ENCODE peak calls at places on chromosomes 2 and 18, in nine cellular contexts. One of them, this sample, is unnamed.

GRCh38 chr2:84486436-84487115 is 27.5 kb upstream of the SUCLG1 start:
- DNase-seq in A549: no peak
- DNase-seq in NCI-H1694 treated with DMSO at 0.1 percent for 48 hours: peak
- DNase-seq in H54: no peak
- DNase-seq in H7: no peak
- DNase-seq in stimulated activated CD4-positive, alpha-beta T cell treated with anti-CD3 and anti-CD28 coated beads, Interleukin-1b, Interleukin-23, amount 100 ng/mL, for 1 hour: no peak
- DNase-seq in foreskin fibroblast: peak
- DNase-seq in DMS79 treated with DMSO at 0.1 percent for 48 hours: peak
- DNase-seq in activated CD4-positive, alpha-beta T cell treated with anti-CD3 and anti-CD28 coated beads for 24 hours: no peak
- DNase-seq in this sample: no peak

GRCh38 chr2:29766191-29766590 is 155.2 kb downstream of the ALK start:
- DNase-seq in A549: no peak
- DNase-seq in NCI-H1694 treated with DMSO at 0.1 percent for 48 hours: no peak
- DNase-seq in H54: no peak
- DNase-seq in H7: no peak
- DNase-seq in stimulated activated CD4-positive, alpha-beta T cell treated with anti-CD3 and anti-CD28 coated beads, Interleukin-1b, Interleukin-23, amount 100 ng/mL, for 1 hour: no peak
- DNase-seq in foreskin fibroblast: peak
- DNase-seq in DMS79 treated with DMSO at 0.1 percent for 48 hours: no peak
- DNase-seq in activated CD4-positive, alpha-beta T cell treated with anti-CD3 and anti-CD28 coated beads for 24 hours: no peak
- DNase-seq in this sample: no peak

GRCh38 chr2:176078440-176079284 is 5.1 kb downstream of the EVX2 start:
- DNase-seq in A549: no peak
- DNase-seq in NCI-H1694 treated with DMSO at 0.1 percent for 48 hours: peak
- DNase-seq in H54: no peak
- DNase-seq in H7: peak
- DNase-seq in stimulated activated CD4-positive, alpha-beta T cell treated with anti-CD3 and anti-CD28 coated beads, Interleukin-1b, Interleukin-23, amount 100 ng/mL, for 1 hour: no peak
- DNase-seq in foreskin fibroblast: no peak
- DNase-seq in DMS79 treated with DMSO at 0.1 percent for 48 hours: peak
- DNase-seq in activated CD4-positive, alpha-beta T cell treated with anti-CD3 and anti-CD28 coated beads for 24 hours: no peak
- DNase-seq in this sample: no peak

GRCh38 chr2:201151127-201152074 is 31.5 kb upstream of the CASP10 start:
- DNase-seq in A549: peak
- DNase-seq in NCI-H1694 treated with DMSO at 0.1 percent for 48 hours: no peak
- DNase-seq in H54: peak
- DNase-seq in H7: no peak
- DNase-seq in stimulated activated CD4-positive, alpha-beta T cell treated with anti-CD3 and anti-CD28 coated beads, Interleukin-1b, Interleukin-23, amount 100 ng/mL, for 1 hour: no peak
- DNase-seq in foreskin fibroblast: peak
- DNase-seq in DMS79 treated with DMSO at 0.1 percent for 48 hours: no peak
- DNase-seq in activated CD4-positive, alpha-beta T cell treated with anti-CD3 and anti-CD28 coated beads for 24 hours: no peak
- DNase-seq in this sample: no peak

GRCh38 chr18:78543201-78543725 is 436.4 kb upstream of the SALL3 start:
- DNase-seq in A549: no peak
- DNase-seq in NCI-H1694 treated with DMSO at 0.1 percent for 48 hours: no peak
- DNase-seq in H54: no peak
- DNase-seq in H7: no peak
- DNase-seq in stimulated activated CD4-positive, alpha-beta T cell treated with anti-CD3 and anti-CD28 coated beads, Interleukin-1b, Interleukin-23, amount 100 ng/mL, for 1 hour: no peak
- DNase-seq in foreskin fibroblast: no peak
- DNase-seq in DMS79 treated with DMSO at 0.1 percent for 48 hours: no peak
- DNase-seq in activated CD4-positive, alpha-beta T cell treated with anti-CD3 and anti-CD28 coated beads for 24 hours: no peak
- DNase-seq in this sample: no peak

GRCh38 chr2:123953848-123954247 is 71.2 kb upstream of the CNTNAP5 start:
- DNase-seq in A549: no peak
- DNase-seq in NCI-H1694 treated with DMSO at 0.1 percent for 48 hours: no peak
- DNase-seq in H54: no peak
- DNase-seq in H7: no peak
- DNase-seq in stimulated activated CD4-positive, alpha-beta T cell treated with anti-CD3 and anti-CD28 coated beads, Interleukin-1b, Interleukin-23, amount 100 ng/mL, for 1 hour: no peak
- DNase-seq in foreskin fibroblast: peak
- DNase-seq in DMS79 treated with DMSO at 0.1 percent for 48 hours: no peak
- DNase-seq in activated CD4-positive, alpha-beta T cell treated with anti-CD3 and anti-CD28 coated beads for 24 hours: no peak
- DNase-seq in this sample: no peak

GRCh38 chr18:1585881-1586488 is 681.3 kb downstream of the ADCYAP1 start:
- DNase-seq in A549: peak
- DNase-seq in NCI-H1694 treated with DMSO at 0.1 percent for 48 hours: peak
- DNase-seq in H54: peak
- DNase-seq in H7: peak
- DNase-seq in stimulated activated CD4-positive, alpha-beta T cell treated with anti-CD3 and anti-CD28 coated beads, Interleukin-1b, Interleukin-23, amount 100 ng/mL, for 1 hour: no peak
- DNase-seq in foreskin fibroblast: peak
- DNase-seq in DMS79 treated with DMSO at 0.1 percent for 48 hours: peak
- DNase-seq in activated CD4-positive, alpha-beta T cell treated with anti-CD3 and anti-CD28 coated beads for 24 hours: no peak
- DNase-seq in this sample: peak

GRCh38 chr2:239621611-239622010 is 220.8 kb upstream of the HDAC4 start:
- DNase-seq in A549: no peak
- DNase-seq in NCI-H1694 treated with DMSO at 0.1 percent for 48 hours: no peak
- DNase-seq in H54: no peak
- DNase-seq in H7: no peak
- DNase-seq in stimulated activated CD4-positive, alpha-beta T cell treated with anti-CD3 and anti-CD28 coated beads, Interleukin-1b, Interleukin-23, amount 100 ng/mL, for 1 hour: no peak
- DNase-seq in foreskin fibroblast: no peak
- DNase-seq in DMS79 treated with DMSO at 0.1 percent for 48 hours: no peak
- DNase-seq in activated CD4-positive, alpha-beta T cell treated with anti-CD3 and anti-CD28 coated beads for 24 hours: no peak
- DNase-seq in this sample: no peak

GRCh38 chr2:201444676-201445441 is 6.4 kb downstream of the TRAK2 start:
- DNase-seq in A549: no peak
- DNase-seq in NCI-H1694 treated with DMSO at 0.1 percent for 48 hours: no peak
- DNase-seq in H54: no peak
- DNase-seq in H7: no peak
- DNase-seq in stimulated activated CD4-positive, alpha-beta T cell treated with anti-CD3 and anti-CD28 coated beads, Interleukin-1b, Interleukin-23, amount 100 ng/mL, for 1 hour: no peak
- DNase-seq in foreskin fibroblast: no peak
- DNase-seq in DMS79 treated with DMSO at 0.1 percent for 48 hours: no peak
- DNase-seq in activated CD4-positive, alpha-beta T cell treated with anti-CD3 and anti-CD28 coated beads for 24 hours: no peak
- DNase-seq in this sample: no peak

GRCh38 chr18:23916338-23916737 is 98.2 kb upstream of the TTC39C start:
- DNase-seq in A549: no peak
- DNase-seq in NCI-H1694 treated with DMSO at 0.1 percent for 48 hours: no peak
- DNase-seq in H54: no peak
- DNase-seq in H7: no peak
- DNase-seq in stimulated activated CD4-positive, alpha-beta T cell treated with anti-CD3 and anti-CD28 coated beads, Interleukin-1b, Interleukin-23, amount 100 ng/mL, for 1 hour: no peak
- DNase-seq in foreskin fibroblast: peak
- DNase-seq in DMS79 treated with DMSO at 0.1 percent for 48 hours: no peak
- DNase-seq in activated CD4-positive, alpha-beta T cell treated with anti-CD3 and anti-CD28 coated beads for 24 hours: no peak
- DNase-seq in this sample: no peak

GRCh38 chr2:118151831-118152230 is 63.6 kb downstream of the INSIG2 start:
- DNase-seq in A549: no peak
- DNase-seq in NCI-H1694 treated with DMSO at 0.1 percent for 48 hours: no peak
- DNase-seq in H54: no peak
- DNase-seq in H7: no peak
- DNase-seq in stimulated activated CD4-positive, alpha-beta T cell treated with anti-CD3 and anti-CD28 coated beads, Interleukin-1b, Interleukin-23, amount 100 ng/mL, for 1 hour: no peak
- DNase-seq in foreskin fibroblast: no peak
- DNase-seq in DMS79 treated with DMSO at 0.1 percent for 48 hours: no peak
- DNase-seq in activated CD4-positive, alpha-beta T cell treated with anti-CD3 and anti-CD28 coated beads for 24 hours: no peak
- DNase-seq in this sample: no peak